ENCODE peak calls at places on chromosomes 13 and 19, in ten cellular contexts. H, A, V, L, K, I, S, T, Q and E are unnamed samples.

GRCh38 chr13:43397110-43397509 is 373.7 kb downstream of the DNAJC15 start:
- DNase-seq in V (no peak), S (no peak), T (no peak), L (no peak), K (peak), H (no peak), Q (no peak), I (no peak), A (no peak), E (no peak)

GRCh38 chr13:87122551-87122950 is 548.6 kb upstream of the SLITRK5 start:
- DNase-seq in A (no peak), I (no peak), V (no peak), S (no peak), T (no peak), L (no peak), H (no peak), Q (no peak), K (peak), E (no peak)

GRCh38 chr19:756232-756631 is 5.3 kb downstream of the MISP start:
- DNase-seq in V (no peak), L (no peak), Q (no peak), T (peak), I (no peak), H (no peak), K (peak), S (no peak), A (no peak), E (no peak)

GRCh38 chr13:24075137-24075975 is 85.2 kb upstream of the SPATA13 start:
- DNase-seq in S (no peak), A (no peak), I (no peak), T (no peak), Q (no peak), K (no peak), V (no peak), L (no peak), H (no peak), E (no peak)

GRCh38 chr13:72864142-72865035 is 82.5 kb downstream of the PIBF1 start:
- DNase-seq in Q (no peak), V (no peak), I (peak), S (no peak), H (no peak), A (no peak), L (no peak), K (peak), T (no peak), E (no peak)

GRCh38 chr13:23806874-23807522 is 82.2 kb downstream of the MIPEP start:
- DNase-seq in H (no peak), L (no peak), S (no peak), A (no peak), K (no peak), T (no peak), V (no peak), Q (no peak), I (no peak), E (no peak)

GRCh38 chr13:77190349-77190748 is 136.5 kb downstream of the MYCBP2 start:
- DNase-seq in T (no peak), I (no peak), A (no peak), V (no peak), K (no peak), Q (no peak), L (no peak), H (no peak), S (no peak), E (no peak)

GRCh38 chr19:45200614-45201013 is 22.0 kb downstream of the BLOC1S3 start:
- DNase-seq in A (peak), V (peak), K (peak), I (no peak), S (no peak), L (peak), T (peak), H (no peak), Q (no peak), E (no peak)

GRCh38 chr19:17306285-17306714 is 628 bp downstream of the MRPL34 start:
- DNase-seq in Q (no peak), S (no peak), A (no peak), T (no peak), H (peak), I (no peak), V (no peak), L (peak), K (no peak), E (no peak)

GRCh38 chr13:43763143-43763759 is 23.5 kb downstream of the ENOX1 start:
- DNase-seq in S (no peak), H (no peak), A (no peak), T (no peak), L (no peak), I (no peak), V (no peak), K (no peak), Q (no peak), E (no peak)

GRCh38 chr19:35436477-35437141 is 11.4 kb upstream of the FFAR2 start:
- DNase-seq in V (no peak), H (no peak), K (peak), L (peak), Q (no peak), S (no peak), A (no peak), I (peak), T (no peak), E (no peak)